ENCODE peak calls at places on chromosomes 12 and 14, in eight cellular contexts. B, A, V, D, Y, O, J and Z are unnamed samples.

GRCh38 chr12:42094277-42094676 is 50.4 kb downstream of the GXYLT1 start:
- DNase-seq in Y (no peak), D (no peak), O (no peak), V (no peak), J (no peak), B (no peak), A (no peak), Z (no peak)

GRCh38 chr12:6285063-6285477 is 25.4 kb upstream of the PLEKHG6 start:
- DNase-seq in V (peak), B (peak), Y (peak), J (no peak), A (peak), D (peak), O (no peak), Z (peak)

GRCh38 chr12:73220951-73221350 is 948.8 kb downstream of the TRHDE start:
- DNase-seq in V (no peak), D (no peak), Y (no peak), J (no peak), A (no peak), B (no peak), O (no peak), Z (no peak)

GRCh38 chr12:131910302-131911110 is 16.1 kb downstream of the ULK1 start:
- DNase-seq in Y (peak), J (no peak), D (no peak), O (no peak), A (no peak), V (no peak), B (no peak), Z (no peak)

GRCh38 chr12:104339663-104340062 is 36.1 kb downstream of the EID3 start:
- DNase-seq in J (no peak), B (no peak), O (no peak), Y (no peak), V (no peak), A (no peak), D (no peak), Z (no peak)

GRCh38 chr12:104682790-104683279 is 226.1 kb downstream of the CHST11 start:
- DNase-seq in D (no peak), O (no peak), Y (no peak), A (no peak), V (peak), B (no peak), J (no peak), Z (no peak)

GRCh38 chr12:67388331-67389163 is 119.4 kb downstream of the CAND1 start:
- DNase-seq in D (no peak), A (peak), V (no peak), J (no peak), B (no peak), Y (no peak), O (no peak), Z (no peak)

GRCh38 chr14:77148510-77149231 is 7.1 kb upstream of the ZDHHC22 start:
- DNase-seq in A (no peak), J (no peak), B (no peak), D (no peak), Y (no peak), O (no peak), V (no peak), Z (no peak)

GRCh38 chr12:104865080-104865479 is 93.0 kb downstream of the SLC41A2 start:
- DNase-seq in B (no peak), A (no peak), V (no peak), O (no peak), Y (no peak), D (no peak), J (no peak), Z (peak)

GRCh38 chr14:70872678-70873020 is 34.6 kb upstream of the PCNX1 start:
- DNase-seq in V (no peak), A (no peak), B (no peak), Y (no peak), J (no peak), O (no peak), D (no peak), Z (no peak)
- H3K4me3 ChIP-seq in V (peak), A (no peak), B (no peak), Y (no peak), J (no peak), O (no peak), D (no peak), Z (no peak)

GRCh38 chr14:64812412-64812811 is 67.3 kb downstream of the SPTB start:
- DNase-seq in D (no peak), O (no peak), B (no peak), V (peak), J (no peak), A (peak), Y (no peak), Z (no peak)
- H3K4me3 ChIP-seq in D (no peak), O (no peak), B (no peak), V (no peak), J (no peak), A (no peak), Y (no peak), Z (no peak)

DNA sequence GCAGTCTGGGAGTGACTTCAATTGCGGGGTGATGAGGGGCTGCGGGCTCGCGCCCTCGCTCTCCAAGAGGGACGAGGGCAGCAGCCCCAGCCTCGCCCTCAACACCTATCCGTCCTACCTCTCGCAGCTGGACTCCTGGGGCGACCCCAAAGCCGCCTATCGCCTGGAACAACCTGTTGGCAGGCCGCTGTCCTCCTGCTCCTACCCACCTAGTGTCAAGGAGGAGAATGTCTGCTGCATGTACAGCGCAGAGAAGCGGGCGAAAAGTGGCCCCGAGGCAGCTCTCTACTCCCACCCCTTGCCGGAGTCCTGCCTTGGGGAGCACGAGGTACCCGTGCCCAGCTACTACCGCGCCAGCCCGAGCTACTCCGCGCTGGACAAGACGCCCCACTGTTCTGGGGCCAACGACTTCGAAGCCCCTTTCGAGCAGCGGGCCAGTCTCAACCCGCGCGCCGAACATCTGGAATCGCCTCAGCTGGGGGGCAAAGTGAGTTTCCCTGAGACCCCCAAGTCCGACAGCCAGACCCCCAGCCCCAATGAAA is 483 bp downstream of the HOXC10 start:
- DNase-seq in O (no peak), Y (no peak), A (no peak), V (no peak), D (no peak), J (no peak), B (peak), Z (no peak)
- H3K4me3 ChIP-seq in O (peak), Y (peak), A (no peak), V (no peak), D (no peak), J (peak), B (no peak), Z (peak)

GRCh38 chr14:24185015-24185414 is 3.6 kb downstream of the IPO4 start:
- DNase-seq in A (no peak), V (no peak), Y (no peak), O (no peak), B (no peak), D (no peak), J (no peak), Z (no peak)

GRCh38 chr14:24187538-24187915 is 1.1 kb downstream of the IPO4 start:
- DNase-seq in V (no peak), Y (no peak), D (no peak), O (no peak), B (peak), A (no peak), J (no peak), Z (no peak)

GRCh38 chr14:24185741-24186140 is 2.9 kb downstream of the IPO4 start:
- DNase-seq in V (no peak), Y (no peak), B (peak), O (no peak), A (no peak), J (no peak), D (no peak), Z (no peak)

GRCh38 chr14:24188251-24189058 is at the start of gene IPO4:
- DNase-seq in J (peak), V (peak), Y (peak), A (peak), O (peak), D (peak), B (peak), Z (peak)

GRCh38 chr14:24186831-24187537 is 1.6 kb downstream of the IPO4 start:
- DNase-seq in O (no peak), B (peak), J (no peak), Y (no peak), V (no peak), D (no peak), A (no peak), Z (no peak)
- H3K4me3 ChIP-seq in O (no peak), B (no peak), J (no peak), Y (no peak), V (no peak), D (no peak), A (no peak), Z (no peak)

GRCh38 chr14:68501171-68501570 is 291.7 kb downstream of the ZFP36L1 start:
- DNase-seq in A (no peak), J (no peak), V (no peak), D (no peak), O (no peak), B (no peak), Y (no peak), Z (no peak)
- H3K4me3 ChIP-seq in A (no peak), J (no peak), V (no peak), D (no peak), O (no peak), B (no peak), Y (no peak), Z (no peak)

DNA sequence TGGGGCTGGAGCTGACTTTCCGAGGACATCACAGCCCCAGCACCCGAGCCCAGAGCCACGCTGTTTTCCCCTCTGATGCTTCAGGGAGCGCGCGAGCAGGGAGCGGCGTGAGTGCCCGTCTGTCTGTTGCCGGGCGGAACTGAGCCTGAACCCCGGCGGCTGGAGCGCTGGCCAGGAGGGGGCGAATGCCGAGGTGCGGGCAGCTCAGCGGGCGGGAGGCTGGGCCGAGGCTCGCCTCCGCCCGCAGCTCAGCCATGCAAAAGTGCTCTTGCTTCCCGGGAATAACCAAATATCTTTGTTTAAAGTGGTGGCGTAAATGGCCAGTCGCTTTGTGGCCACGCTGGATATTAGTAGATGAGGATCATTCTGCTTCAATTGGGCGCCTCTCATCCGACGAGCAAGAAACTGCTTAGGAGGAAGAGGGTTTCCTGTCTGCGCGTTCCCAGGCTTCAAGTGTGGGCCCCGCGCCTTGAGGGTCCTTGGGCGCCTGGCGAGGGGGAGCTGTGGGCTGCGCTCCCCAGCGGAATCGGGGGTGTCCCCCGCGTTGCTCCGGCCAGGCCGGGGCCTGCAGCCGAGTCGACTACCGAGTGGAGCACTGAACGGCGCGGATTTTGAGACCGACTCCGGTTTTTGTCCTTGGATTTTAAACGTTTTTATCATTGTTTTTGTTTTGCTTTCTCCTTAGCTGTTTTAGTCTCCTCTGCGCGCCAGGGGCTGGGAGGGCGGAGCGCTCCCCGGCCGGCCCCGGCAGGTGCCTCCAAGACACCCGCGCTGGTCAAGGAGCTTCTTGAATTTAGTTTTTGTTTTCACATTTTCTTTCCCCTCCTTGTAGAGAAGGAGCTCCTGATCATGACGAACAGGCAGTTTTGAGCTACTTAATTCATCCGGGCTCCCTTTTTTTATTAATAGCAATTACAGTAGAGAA is 831 bp upstream of the NKX2-1 start:
- DNase-seq in V (no peak), J (no peak), Y (no peak), D (no peak), A (peak), B (no peak), O (no peak), Z (peak)
- H3K4me3 ChIP-seq in V (no peak), J (peak), Y (no peak), D (peak), A (peak), B (peak), O (peak), Z (peak)

DNA sequence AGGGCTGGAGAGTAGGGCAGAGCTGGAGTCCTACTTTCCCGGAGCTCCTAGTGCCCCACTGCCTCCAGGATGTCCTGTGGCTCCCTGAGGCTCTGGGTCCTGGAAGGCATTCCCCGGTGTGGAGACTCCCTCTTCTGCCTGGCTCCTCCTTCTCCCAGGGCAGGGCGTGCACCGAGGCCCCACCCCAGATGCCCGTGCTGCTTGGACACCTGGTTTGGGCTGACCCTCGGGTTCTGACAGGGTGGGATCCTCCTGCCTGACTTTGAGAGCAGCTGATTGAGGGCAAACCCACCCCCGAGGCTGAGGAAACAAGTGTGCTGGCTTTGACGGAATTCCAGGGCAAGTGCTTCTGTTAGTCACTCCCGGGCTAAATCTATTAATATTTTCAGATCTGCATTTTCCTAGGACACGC is 15.4 kb downstream of the TEAD4 start:
- DNase-seq in D (no peak), J (no peak), B (no peak), O (no peak), V (no peak), A (no peak), Y (no peak), Z (no peak)
- H3K4me3 ChIP-seq in D (peak), J (peak), B (no peak), O (no peak), V (no peak), A (no peak), Y (no peak), Z (no peak)

GRCh38 chr14:28656704-28657255 is 109.8 kb upstream of the FOXG1 start:
- DNase-seq in V (no peak), A (no peak), D (no peak), J (no peak), O (no peak), Y (no peak), B (no peak), Z (no peak)

GRCh38 chr14:28666961-28667360 is 99.6 kb upstream of the FOXG1 start:
- DNase-seq in V (no peak), A (no peak), D (no peak), Y (no peak), O (no peak), B (no peak), J (no peak), Z (no peak)

DNA sequence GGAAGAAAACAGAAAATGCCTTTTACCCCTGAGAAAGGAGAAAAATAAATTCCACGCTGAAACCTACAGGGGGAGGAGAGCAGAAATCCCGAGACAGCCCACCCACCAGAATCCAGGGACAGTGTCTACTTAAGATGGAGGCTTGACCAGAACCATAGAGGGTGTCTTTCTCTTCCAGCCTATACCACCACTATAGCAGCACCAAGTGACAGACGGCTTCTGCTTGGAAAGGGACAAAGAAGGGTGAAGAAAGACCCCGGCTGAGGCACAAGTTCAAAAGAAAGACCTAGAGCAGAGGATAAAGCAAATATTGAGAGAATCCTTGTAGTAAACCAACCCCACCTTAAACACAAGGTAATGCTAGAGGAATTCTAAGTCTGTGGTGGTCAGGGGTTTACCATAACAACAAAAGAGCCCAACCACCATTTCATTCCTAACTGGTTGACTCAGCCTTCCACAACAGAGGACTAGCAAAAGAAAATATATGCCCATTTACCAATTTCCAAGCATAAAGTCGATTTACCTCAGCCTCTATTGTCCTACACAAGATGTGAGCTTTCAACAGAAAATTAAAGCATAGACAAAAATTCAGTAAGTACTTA is 105.3 kb upstream of the FOXG1 start:
- DNase-seq in J (no peak), A (peak), Y (no peak), V (no peak), B (no peak), O (no peak), D (no peak), Z (peak)
- H3K4me3 ChIP-seq in J (no peak), A (no peak), Y (no peak), V (no peak), B (no peak), O (no peak), D (no peak), Z (no peak)

DNA sequence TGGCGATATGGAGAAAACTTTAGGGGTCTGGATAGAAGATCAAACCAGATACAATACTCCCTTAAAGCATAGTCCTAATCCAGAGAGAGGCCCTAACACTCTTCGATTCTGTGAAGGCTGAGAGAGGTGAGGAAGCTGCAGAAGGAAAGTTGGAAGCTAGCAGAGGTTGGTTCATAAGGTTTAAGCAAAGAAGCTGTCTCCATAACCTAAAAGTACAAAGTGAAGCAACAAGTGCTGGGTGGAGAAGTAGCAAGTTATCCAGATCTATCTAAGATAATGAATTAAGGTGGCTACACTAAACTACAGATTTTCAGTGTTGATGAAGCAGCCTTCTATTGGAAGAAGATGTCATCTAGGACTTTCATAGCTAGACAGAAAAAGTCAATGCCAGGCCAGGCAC is 24.6 kb upstream of the MTERF2 start:
- DNase-seq in Y (no peak), D (no peak), A (no peak), V (no peak), B (no peak), J (no peak), O (no peak), Z (no peak)
- H3K4me3 ChIP-seq in Y (no peak), D (no peak), A (no peak), V (no peak), B (no peak), J (no peak), O (no peak), Z (no peak)

DNA sequence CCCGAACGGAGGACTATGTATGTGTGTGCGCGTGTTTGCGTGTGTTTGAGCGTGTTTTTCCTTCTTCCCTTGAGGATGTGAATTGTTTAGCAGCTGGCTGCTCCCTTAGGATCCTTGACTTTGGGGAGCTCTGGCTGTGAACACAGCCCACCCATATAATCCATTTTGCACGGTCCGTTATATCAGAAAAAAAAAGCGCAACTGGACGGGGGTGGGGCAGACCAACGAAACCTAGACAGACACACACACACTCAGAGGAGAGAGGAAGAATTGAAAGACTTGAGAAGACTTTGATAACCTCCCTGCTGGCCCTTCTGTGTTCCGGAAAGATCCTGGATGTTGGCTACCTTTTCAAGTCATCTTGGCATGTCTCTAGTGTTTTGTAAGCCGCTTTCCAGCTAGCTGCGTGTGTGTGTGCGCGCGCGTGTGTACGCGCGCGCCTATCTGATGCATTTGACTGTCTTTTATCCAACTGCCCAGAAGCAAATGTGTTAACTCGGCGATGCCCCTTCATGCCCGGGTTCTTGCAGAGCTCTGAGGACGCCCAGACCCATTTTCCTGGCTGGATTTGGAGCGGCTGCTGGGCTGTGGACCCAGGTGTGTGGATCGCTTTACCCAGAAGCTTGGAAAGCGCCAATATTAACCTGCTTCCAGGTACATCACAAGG is 576 bp downstream of the LRFN5 start:
- DNase-seq in A (peak), O (no peak), B (peak), V (no peak), J (no peak), Y (no peak), D (no peak), Z (peak)
- H3K4me3 ChIP-seq in A (peak), O (no peak), B (peak), V (peak), J (peak), Y (peak), D (peak), Z (peak)